ENCODE peak calls at places on chromosome 9, in nine cellular contexts. L, G, B, X, Y, A, D, I and E are unnamed samples.

GRCh38 chr9:131423171-131423581 is 29.3 kb downstream of the PRRC2B start:
- DNase-seq in D (no peak), I (peak), X (peak), Y (peak), A (peak), B (no peak), L (no peak), G (peak), E (no peak)

GRCh38 chr9:22308177-22308576 is 138.4 kb upstream of the DMRTA1 start:
- DNase-seq in A (no peak), X (no peak), Y (no peak), L (no peak), B (no peak), G (no peak), I (no peak), D (no peak), E (no peak)

GRCh38 chr9:107784235-107784958 is 294.8 kb upstream of the KLF4 start:
- DNase-seq in B (no peak), L (peak), I (no peak), A (peak), Y (peak), X (peak), G (peak), D (no peak), E (no peak)

GRCh38 chr9:69412741-69413150 is 87.7 kb downstream of the ENTREP1 start:
- DNase-seq in G (peak), A (no peak), D (peak), L (peak), B (no peak), I (peak), Y (peak), X (peak), E (no peak)

GRCh38 chr9:133347515-133347984 is 381 bp downstream of the MED22 start:
- DNase-seq in A (peak), X (peak), L (no peak), G (peak), Y (no peak), D (peak), B (peak), I (no peak), E (no peak)

GRCh38 chr9:132087438-132088030 is 7.9 kb upstream of the MED27 start:
- DNase-seq in L (no peak), G (no peak), I (no peak), X (no peak), Y (no peak), A (no peak), D (no peak), B (no peak), E (no peak)

GRCh38 chr9:109335929-109336328 is 15.1 kb upstream of the EPB41L4B start:
- DNase-seq in G (no peak), D (no peak), I (no peak), Y (no peak), L (no peak), X (no peak), A (no peak), B (no peak), E (no peak)

GRCh38 chr9:129630967-129631672 is 5.2 kb downstream of the NTMT1 start:
- DNase-seq in G (no peak), Y (peak), X (no peak), I (no peak), B (no peak), D (no peak), A (no peak), L (no peak), E (no peak)

GRCh38 chr9:87872079-87872624 is 10.5 kb upstream of the SPATA31E1 start:
- DNase-seq in I (no peak), Y (peak), G (no peak), A (peak), B (no peak), D (no peak), L (no peak), X (no peak), E (no peak)

GRCh38 chr9:124033967-124034366 is 22.4 kb downstream of the LHX2 start:
- DNase-seq in Y (no peak), A (no peak), D (no peak), L (no peak), B (no peak), X (no peak), G (no peak), I (no peak), E (no peak)

GRCh38 chr9:75063556-75064305 is 24.2 kb downstream of the NMRK1 start:
- DNase-seq in I (no peak), Y (peak), L (no peak), X (no peak), A (no peak), B (no peak), D (no peak), G (no peak), E (no peak)

GRCh38 chr9:97958812-97959511 is 21.0 kb upstream of the HEMGN start:
- DNase-seq in G (no peak), Y (peak), L (no peak), D (no peak), B (no peak), A (no peak), X (no peak), I (no peak), E (no peak)

GRCh38 chr9:71819115-71819739 is 50.9 kb upstream of the CEMIP2 start:
- DNase-seq in Y (peak), L (peak), A (no peak), G (peak), D (peak), X (peak), I (no peak), B (peak), E (no peak)

GRCh38 chr9:96383165-96383939 is at the start of gene SLC35D2:
- DNase-seq in I (peak), D (no peak), G (peak), X (peak), L (no peak), Y (peak), A (peak), B (no peak), E (peak)

GRCh38 chr9:81596671-81597426 is 92.5 kb downstream of the TLE1 start:
- DNase-seq in B (no peak), A (no peak), X (no peak), L (no peak), I (no peak), D (no peak), Y (no peak), G (no peak), E (peak)

GRCh38 chr9:115691686-115692085 is 461.9 kb upstream of the PAPPA start:
- DNase-seq in G (no peak), X (no peak), D (no peak), B (no peak), L (no peak), Y (peak), I (no peak), A (no peak), E (no peak)

GRCh38 chr9:33318225-33318624 is 27.9 kb downstream of the NFX1 start:
- DNase-seq in L (no peak), G (no peak), D (no peak), X (no peak), I (no peak), Y (no peak), B (no peak), A (no peak), E (no peak)

GRCh38 chr9:109315889-109316640 is 4.8 kb downstream of the EPB41L4B start:
- DNase-seq in G (peak), B (no peak), I (peak), X (peak), D (peak), L (peak), A (no peak), Y (peak), E (no peak)

GRCh38 chr9:87267701-87268100 is 230.0 kb upstream of the DAPK1 start:
- DNase-seq in Y (no peak), A (no peak), L (no peak), D (no peak), G (no peak), I (no peak), X (no peak), B (no peak), E (no peak)

GRCh38 chr9:122816163-122816867 is 12.1 kb downstream of the PDCL start:
- DNase-seq in D (no peak), G (no peak), I (peak), L (no peak), Y (no peak), B (no peak), X (no peak), A (peak), E (peak)

GRCh38 chr9:85402541-85402940 is 339.2 kb downstream of the AGTPBP1 start:
- DNase-seq in Y (no peak), I (no peak), B (no peak), X (no peak), G (no peak), D (no peak), L (no peak), A (no peak), E (no peak)

GRCh38 chr9:63816742-63817621 is 1468.0 kb downstream of the FOXD4L5 start:
- DNase-seq in G (peak), X (peak), Y (peak), A (peak), B (peak), I (peak), L (no peak), D (peak), E (peak)

GRCh38 chr9:37566716-37567115 is 9.5 kb downstream of the FBXO10 start:
- DNase-seq in L (no peak), I (no peak), Y (no peak), D (no peak), G (no peak), B (no peak), A (no peak), X (no peak), E (no peak)
- TF ChIP-seq CTCF in L (no peak), I (no peak), Y (no peak), D (no peak), G (no peak), B (no peak), A (no peak), X (no peak), E (no peak)

GRCh38 chr9:25917593-25918426 is 239.6 kb upstream of the TUSC1 start:
- DNase-seq in B (no peak), Y (no peak), L (no peak), A (no peak), G (no peak), I (no peak), D (no peak), X (no peak), E (no peak)
- TF ChIP-seq CTCF in B (no peak), Y (no peak), L (no peak), A (no peak), G (no peak), I (no peak), D (no peak), X (no peak), E (no peak)

DNA sequence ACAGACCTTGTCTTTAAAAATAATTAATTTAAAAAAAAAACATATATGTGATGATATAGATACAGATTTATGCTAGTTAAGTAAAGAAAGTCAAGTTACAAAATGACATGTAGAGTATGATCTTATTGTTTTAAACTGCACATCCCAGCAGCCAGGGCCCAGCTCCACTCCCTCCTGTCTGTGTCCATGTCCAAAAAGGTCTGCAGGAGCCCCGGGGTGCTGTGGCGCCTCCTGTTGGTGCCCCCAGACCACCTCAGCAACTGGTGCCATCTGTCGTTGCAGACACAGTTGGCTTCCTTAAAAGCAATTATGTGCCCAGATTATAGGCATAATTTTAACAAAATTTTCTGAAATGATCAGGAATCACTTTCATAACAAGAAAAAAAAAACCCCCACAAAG is 33.3 kb downstream of the IPPK start:
- DNase-seq in G (no peak), X (no peak), I (no peak), Y (no peak), L (no peak), B (no peak), D (no peak), A (peak), E (no peak)
- TF ChIP-seq CTCF in G (no peak), X (no peak), I (no peak), Y (peak), L (no peak), B (peak), D (no peak), A (no peak), E (no peak)

GRCh38 chr9:137441935-137442321 is 771 bp upstream of the ENTPD8 start:
- DNase-seq in L (no peak), X (no peak), I (no peak), G (no peak), B (no peak), D (no peak), Y (no peak), A (no peak), E (no peak)

GRCh38 chr9:137445930-137446431 is 4.8 kb upstream of the ENTPD8 start:
- DNase-seq in B (no peak), D (no peak), G (no peak), A (peak), X (no peak), Y (no peak), I (no peak), L (no peak), E (no peak)

GRCh38 chr9:137446851-137447471 is 5.8 kb upstream of the ENTPD8 start:
- DNase-seq in L (no peak), I (no peak), X (no peak), G (no peak), Y (no peak), A (peak), D (no peak), B (no peak), E (no peak)

GRCh38 chr9:137445275-137445807 is 4.2 kb upstream of the ENTPD8 start:
- DNase-seq in B (peak), X (peak), Y (peak), I (peak), A (peak), D (peak), G (peak), L (peak), E (peak)

DNA sequence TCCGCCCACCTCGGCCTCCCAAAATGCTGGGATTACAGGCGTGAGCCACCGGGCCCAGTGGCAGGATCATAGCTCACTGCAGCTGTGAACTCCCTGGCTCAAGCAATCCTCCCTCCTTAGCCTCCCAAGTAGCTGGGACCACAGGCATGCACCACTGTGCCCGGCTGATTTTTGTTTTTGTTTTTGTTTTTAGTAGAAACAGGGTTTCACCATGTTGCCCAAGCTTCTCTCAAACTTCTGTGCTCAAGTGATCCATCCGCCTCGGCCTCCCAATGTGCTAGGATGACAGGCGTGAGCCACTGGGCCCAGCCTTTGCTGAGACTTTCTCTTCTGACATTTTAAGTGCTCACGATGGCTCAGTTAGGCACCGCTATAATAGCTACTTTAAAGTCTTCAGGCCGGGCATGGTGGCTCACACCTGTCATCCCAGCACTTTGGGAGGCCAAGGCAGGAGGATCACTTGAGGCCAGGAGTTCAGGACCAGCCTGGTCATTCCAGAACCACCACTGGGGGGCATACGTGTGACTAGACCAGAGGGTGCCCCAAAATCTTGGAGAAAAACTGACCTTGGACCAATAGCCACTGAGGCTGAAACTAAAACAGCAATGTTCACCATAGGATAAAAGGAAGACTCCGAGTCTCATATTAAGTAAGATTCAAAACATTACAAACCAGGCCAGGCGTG is 3.1 kb upstream of the ENTPD8 start:
- DNase-seq in Y (no peak), L (no peak), D (no peak), B (no peak), A (peak), X (no peak), I (no peak), G (no peak), E (no peak)
- TF ChIP-seq CTCF in Y (no peak), L (peak), D (no peak), B (peak), A (no peak), X (no peak), I (no peak), G (no peak), E (no peak)

DNA sequence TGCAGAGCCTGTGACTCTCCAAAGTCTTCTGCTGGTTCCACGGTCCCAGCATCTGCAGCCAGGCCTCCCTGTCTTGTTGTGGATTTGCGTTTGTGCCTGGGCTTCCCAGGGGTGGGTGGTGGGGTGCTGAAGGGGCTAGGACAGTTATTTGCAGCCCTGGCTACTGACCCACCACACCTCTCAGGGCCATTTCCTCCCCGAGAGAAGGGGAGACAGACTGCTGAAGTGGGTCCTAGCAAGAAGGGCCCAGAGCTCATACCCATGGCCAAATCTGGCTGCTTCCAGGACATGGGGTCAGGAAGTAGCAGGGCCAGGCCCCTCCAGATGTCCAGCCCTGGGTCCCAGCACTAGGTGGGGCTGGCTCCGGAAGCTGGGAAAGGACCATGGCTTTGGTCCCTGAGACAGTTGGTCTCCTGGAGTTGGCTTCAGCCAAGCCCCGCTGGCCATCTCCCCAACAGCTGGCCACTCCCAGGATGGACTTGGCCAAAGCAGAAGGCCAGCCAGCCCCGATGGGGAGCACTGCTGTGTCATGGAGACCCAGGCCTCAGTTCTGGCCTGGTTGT is 26.3 kb downstream of the GSN start:
- DNase-seq in L (no peak), I (peak), X (no peak), D (no peak), A (no peak), Y (no peak), B (no peak), G (no peak), E (no peak)
- TF ChIP-seq CTCF in L (no peak), I (no peak), X (no peak), D (no peak), A (no peak), Y (no peak), B (no peak), G (no peak), E (no peak)

DNA sequence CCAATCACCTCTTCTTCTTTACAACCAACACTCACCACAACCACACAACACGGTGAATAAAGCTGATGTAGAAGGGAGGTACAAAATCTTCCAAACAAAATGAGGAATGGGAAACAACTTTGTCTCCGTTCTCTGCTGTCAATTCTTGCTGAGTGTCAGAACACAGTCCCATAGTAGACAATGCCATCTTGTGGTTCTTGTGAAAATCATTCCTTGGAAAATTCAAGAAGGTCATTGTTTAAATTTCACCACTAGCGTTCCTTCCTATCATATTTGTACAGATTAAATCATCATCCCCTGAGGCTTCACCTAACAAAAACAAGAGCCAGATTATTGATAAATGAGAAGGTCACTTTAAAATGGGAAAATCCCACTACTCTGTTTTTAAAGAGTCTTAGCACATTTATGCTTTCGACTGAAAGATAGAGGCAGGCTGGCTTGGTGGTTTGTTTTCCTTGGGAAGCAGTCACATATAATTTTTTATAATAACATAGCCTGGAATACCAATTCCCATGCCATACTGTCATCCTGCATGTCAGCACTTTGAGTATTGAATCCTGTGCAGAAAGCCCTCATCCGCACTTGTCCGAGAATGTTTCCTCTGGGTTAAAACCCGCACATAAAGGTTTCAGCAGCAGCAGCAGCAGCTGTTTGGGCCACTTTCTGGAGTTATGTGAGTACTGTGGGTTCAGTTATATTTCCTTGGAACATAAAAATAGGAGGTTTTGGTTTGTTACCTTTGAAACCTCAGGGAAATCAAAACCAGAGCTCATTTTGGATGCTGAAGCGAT is 395.0 kb upstream of the SMARCA2 start:
- DNase-seq in G (no peak), D (peak), Y (no peak), A (no peak), X (no peak), L (no peak), B (no peak), I (no peak), E (no peak)
- TF ChIP-seq CTCF in G (peak), D (peak), Y (no peak), A (no peak), X (no peak), L (no peak), B (peak), I (no peak), E (no peak)

DNA sequence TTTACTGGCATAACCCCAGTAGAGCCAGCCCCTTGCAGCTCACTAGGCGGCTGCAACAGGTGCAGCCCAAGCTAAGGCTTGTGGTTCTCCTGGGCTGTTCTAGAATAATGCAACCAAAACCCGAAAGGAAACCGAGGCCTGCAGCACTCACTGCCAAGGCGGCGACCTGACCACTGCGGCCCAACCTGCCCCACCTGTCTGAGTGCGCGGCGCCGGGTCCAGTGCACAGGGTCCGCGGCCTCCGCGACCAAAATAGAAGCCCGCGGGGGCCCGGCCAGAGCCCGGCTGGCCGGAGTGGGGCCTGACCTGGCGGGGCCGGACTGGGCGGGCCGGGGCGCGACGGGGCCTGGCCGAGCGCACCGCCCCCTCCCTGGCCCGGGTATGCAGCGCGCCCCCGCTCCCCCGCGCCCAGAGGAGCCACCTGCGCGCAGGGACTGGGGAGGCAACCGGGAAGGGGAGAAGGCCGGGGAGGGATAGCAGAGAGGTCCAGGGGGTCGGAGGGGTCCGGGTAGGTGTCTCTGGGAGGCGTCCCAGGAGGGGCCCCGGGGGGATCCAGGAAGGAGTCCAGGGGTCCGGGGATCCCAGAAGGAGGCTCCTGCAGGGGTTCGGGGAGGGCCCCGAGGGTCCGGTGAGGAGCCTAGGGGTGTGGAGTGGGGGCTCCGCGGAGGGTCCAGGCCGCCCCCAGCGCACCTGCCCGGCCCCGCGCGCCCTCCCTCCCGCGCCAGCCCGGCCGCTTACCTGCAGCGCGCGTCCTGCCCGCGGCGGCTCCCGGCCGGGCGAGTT is 541 bp downstream of the SEMA4D start:
- DNase-seq in Y (no peak), X (no peak), G (peak), B (peak), I (peak), A (peak), L (no peak), D (no peak), E (peak)
- TF ChIP-seq CTCF in Y (no peak), X (no peak), G (no peak), B (no peak), I (no peak), A (no peak), L (no peak), D (no peak), E (no peak)